ENCODE peak calls at places on chromosomes 7 and 10, in ten cellular contexts. One of them, this sample, is unnamed.

GRCh38 chr10:101573885-101574284 is 14.2 kb downstream of the POLL start:
- DNase-seq in GM04504: no peak
- DNase-seq in stimulated activated CD4-positive, alpha-beta T cell treated with anti-CD3 and anti-CD28 coated beads, TNF-alpha, amount 100 ng/mL, for 48 hours: no peak
- DNase-seq in kidney epithelial cell: no peak
- DNase-seq in NCI-H1092 treated with DMSO at 0.1 percent for 48 hours: no peak
- DNase-seq in 8988T: no peak
- DNase-seq in GM13977: no peak
- DNase-seq in DMS53: no peak
- DNase-seq in NCI-H460: no peak
- DNase-seq in activated CD8-positive, alpha-beta memory T cell treated with anti-CD3 and anti-CD28 coated beads for 4 hours: no peak
- DNase-seq in this sample: no peak

GRCh38 chr7:156050636-156051569 is 238.6 kb upstream of the SHH start:
- DNase-seq in GM04504: no peak
- DNase-seq in stimulated activated CD4-positive, alpha-beta T cell treated with anti-CD3 and anti-CD28 coated beads, TNF-alpha, amount 100 ng/mL, for 48 hours: no peak
- DNase-seq in kidney epithelial cell: no peak
- DNase-seq in NCI-H1092 treated with DMSO at 0.1 percent for 48 hours: no peak
- DNase-seq in 8988T: no peak
- DNase-seq in GM13977: no peak
- DNase-seq in DMS53: no peak
- DNase-seq in NCI-H460: no peak
- DNase-seq in activated CD8-positive, alpha-beta memory T cell treated with anti-CD3 and anti-CD28 coated beads for 4 hours: no peak
- DNase-seq in this sample: no peak

GRCh38 chr10:33993917-33994316 is 659.5 kb upstream of the NRP1 start:
- DNase-seq in GM04504: no peak
- DNase-seq in stimulated activated CD4-positive, alpha-beta T cell treated with anti-CD3 and anti-CD28 coated beads, TNF-alpha, amount 100 ng/mL, for 48 hours: no peak
- DNase-seq in kidney epithelial cell: no peak
- DNase-seq in NCI-H1092 treated with DMSO at 0.1 percent for 48 hours: no peak
- DNase-seq in 8988T: no peak
- DNase-seq in GM13977: no peak
- DNase-seq in DMS53: no peak
- DNase-seq in NCI-H460: no peak
- DNase-seq in activated CD8-positive, alpha-beta memory T cell treated with anti-CD3 and anti-CD28 coated beads for 4 hours: no peak
- DNase-seq in this sample: no peak

GRCh38 chr7:129468087-129468486 is 33.9 kb downstream of the STRIP2 start:
- DNase-seq in GM04504: peak; percentile 24
- DNase-seq in stimulated activated CD4-positive, alpha-beta T cell treated with anti-CD3 and anti-CD28 coated beads, TNF-alpha, amount 100 ng/mL, for 48 hours: no peak
- DNase-seq in kidney epithelial cell: no peak
- DNase-seq in NCI-H1092 treated with DMSO at 0.1 percent for 48 hours: no peak
- DNase-seq in 8988T: no peak
- DNase-seq in GM13977: no peak
- DNase-seq in DMS53: no peak
- DNase-seq in NCI-H460: no peak
- DNase-seq in activated CD8-positive, alpha-beta memory T cell treated with anti-CD3 and anti-CD28 coated beads for 4 hours: no peak
- DNase-seq in this sample: peak; percentile 77

GRCh38 chr7:151059362-151060112 is at the start of gene SLC4A2:
- DNase-seq in GM04504: no peak
- DNase-seq in stimulated activated CD4-positive, alpha-beta T cell treated with anti-CD3 and anti-CD28 coated beads, TNF-alpha, amount 100 ng/mL, for 48 hours: no peak
- DNase-seq in kidney epithelial cell: no peak
- DNase-seq in NCI-H1092 treated with DMSO at 0.1 percent for 48 hours: peak; percentile 67
- DNase-seq in 8988T: peak; percentile 89
- DNase-seq in GM13977: peak; percentile 96
- DNase-seq in DMS53: peak; percentile 92
- DNase-seq in NCI-H460: peak; percentile 61
- DNase-seq in activated CD8-positive, alpha-beta memory T cell treated with anti-CD3 and anti-CD28 coated beads for 4 hours: peak; percentile 58
- DNase-seq in this sample: peak; percentile 80

GRCh38 chr7:42407311-42407710 is 170.3 kb upstream of the GLI3 start:
- DNase-seq in GM04504: no peak
- DNase-seq in stimulated activated CD4-positive, alpha-beta T cell treated with anti-CD3 and anti-CD28 coated beads, TNF-alpha, amount 100 ng/mL, for 48 hours: no peak
- DNase-seq in kidney epithelial cell: no peak
- DNase-seq in NCI-H1092 treated with DMSO at 0.1 percent for 48 hours: no peak
- DNase-seq in 8988T: no peak
- DNase-seq in GM13977: no peak
- DNase-seq in DMS53: no peak
- DNase-seq in NCI-H460: no peak
- DNase-seq in activated CD8-positive, alpha-beta memory T cell treated with anti-CD3 and anti-CD28 coated beads for 4 hours: no peak
- DNase-seq in this sample: no peak

GRCh38 chr10:124244256-124244877 is 151.0 kb upstream of the CHST15 start:
- DNase-seq in GM04504: no peak
- DNase-seq in stimulated activated CD4-positive, alpha-beta T cell treated with anti-CD3 and anti-CD28 coated beads, TNF-alpha, amount 100 ng/mL, for 48 hours: no peak
- DNase-seq in kidney epithelial cell: no peak
- DNase-seq in NCI-H1092 treated with DMSO at 0.1 percent for 48 hours: no peak
- DNase-seq in 8988T: no peak
- DNase-seq in GM13977: no peak
- DNase-seq in DMS53: no peak
- DNase-seq in NCI-H460: no peak
- DNase-seq in activated CD8-positive, alpha-beta memory T cell treated with anti-CD3 and anti-CD28 coated beads for 4 hours: no peak
- DNase-seq in this sample: no peak

GRCh38 chr10:114188001-114188400 is 8.8 kb downstream of the TDRD1 start:
- DNase-seq in GM04504: no peak
- DNase-seq in stimulated activated CD4-positive, alpha-beta T cell treated with anti-CD3 and anti-CD28 coated beads, TNF-alpha, amount 100 ng/mL, for 48 hours: no peak
- DNase-seq in kidney epithelial cell: no peak
- DNase-seq in NCI-H1092 treated with DMSO at 0.1 percent for 48 hours: no peak
- DNase-seq in 8988T: no peak
- DNase-seq in GM13977: no peak
- DNase-seq in DMS53: no peak
- DNase-seq in NCI-H460: no peak
- DNase-seq in activated CD8-positive, alpha-beta memory T cell treated with anti-CD3 and anti-CD28 coated beads for 4 hours: no peak
- DNase-seq in this sample: no peak

This sample was measured in cardiac muscle cell.